ENCODE peak calls at places on chromosomes 3 and 15, in seven cellular contexts. One of them, this sample, is unnamed.

GRCh38 chr15:34647569-34648334 is 64.3 kb upstream of the GOLGA8B start:
- DNase-seq in type B pancreatic cell: no peak
- DNase-seq in Panc1: no peak
- DNase-seq in WTC11: no peak
- DNase-seq in bronchial epithelial cell: peak
- DNase-seq in MM.1S: peak
- DNase-seq in AG04450: no peak
- DNase-seq in this sample: no peak

GRCh38 chr3:115704661-115705338 is 81.5 kb downstream of the GAP43 start:
- DNase-seq in WTC11: no peak
- DNase-seq in MM.1S: no peak
- DNase-seq in type B pancreatic cell: no peak
- DNase-seq in Panc1: no peak
- DNase-seq in AG04450: no peak
- DNase-seq in bronchial epithelial cell: no peak
- DNase-seq in this sample: no peak

GRCh38 chr3:45597581-45597980 is 3.0 kb downstream of the LIMD1 start:
- DNase-seq in MM.1S: no peak
- DNase-seq in AG04450: no peak
- DNase-seq in bronchial epithelial cell: no peak
- DNase-seq in Panc1: no peak
- DNase-seq in type B pancreatic cell: no peak
- DNase-seq in WTC11: no peak
- DNase-seq in this sample: no peak

GRCh38 chr15:80076321-80077318 is 17.1 kb downstream of the ZFAND6 start:
- DNase-seq in WTC11: no peak
- DNase-seq in AG04450: no peak
- DNase-seq in type B pancreatic cell: no peak
- DNase-seq in Panc1: no peak
- DNase-seq in MM.1S: no peak
- DNase-seq in bronchial epithelial cell: no peak
- DNase-seq in this sample: no peak

GRCh38 chr3:157248590-157249425 is 88.9 kb upstream of the CCNL1 start:
- DNase-seq in WTC11: no peak
- DNase-seq in Panc1: peak
- DNase-seq in type B pancreatic cell: no peak
- DNase-seq in MM.1S: peak
- DNase-seq in bronchial epithelial cell: peak
- DNase-seq in AG04450: peak
- DNase-seq in this sample: no peak

GRCh38 chr3:71154846-71155245 is 428.7 kb downstream of the FOXP1 start:
- DNase-seq in bronchial epithelial cell: no peak
- DNase-seq in AG04450: no peak
- DNase-seq in WTC11: no peak
- DNase-seq in MM.1S: no peak
- DNase-seq in Panc1: no peak
- DNase-seq in type B pancreatic cell: no peak
- DNase-seq in this sample: no peak

GRCh38 chr3:112687214-112687613 is 46.3 kb upstream of the CCDC80 start:
- DNase-seq in AG04450: no peak
- DNase-seq in Panc1: no peak
- DNase-seq in MM.1S: no peak
- DNase-seq in WTC11: no peak
- DNase-seq in type B pancreatic cell: no peak
- DNase-seq in bronchial epithelial cell: peak
- DNase-seq in this sample: no peak

GRCh38 chr3:155101398-155101797 is 21.3 kb downstream of the MME start:
- DNase-seq in Panc1: no peak
- DNase-seq in AG04450: no peak
- DNase-seq in type B pancreatic cell: no peak
- DNase-seq in WTC11: no peak
- DNase-seq in bronchial epithelial cell: no peak
- DNase-seq in MM.1S: no peak
- DNase-seq in this sample: no peak

GRCh38 chr3:39110041-39110639 is 2.7 kb downstream of the TTC21A start:
- DNase-seq in type B pancreatic cell: no peak
- DNase-seq in WTC11: no peak
- DNase-seq in bronchial epithelial cell: no peak
- DNase-seq in Panc1: no peak
- DNase-seq in AG04450: no peak
- DNase-seq in MM.1S: no peak
- DNase-seq in this sample: no peak

GRCh38 chr3:2727566-2728318 is 382.4 kb downstream of the IL5RA start:
- DNase-seq in type B pancreatic cell: no peak
- DNase-seq in WTC11: no peak
- DNase-seq in MM.1S: no peak
- DNase-seq in bronchial epithelial cell: no peak
- DNase-seq in Panc1: no peak
- DNase-seq in AG04450: no peak
- DNase-seq in this sample: no peak

GRCh38 chr3:134298281-134298680 is 47.6 kb upstream of the RYK start:
- DNase-seq in MM.1S: no peak
- DNase-seq in AG04450: no peak
- DNase-seq in bronchial epithelial cell: no peak
- DNase-seq in Panc1: no peak
- DNase-seq in type B pancreatic cell: no peak
- DNase-seq in WTC11: no peak
- DNase-seq in this sample: no peak

GRCh38 chr3:40873934-40874699 is 325.2 kb upstream of the CTNNB1 start:
- DNase-seq in WTC11: no peak
- DNase-seq in type B pancreatic cell: no peak
- DNase-seq in bronchial epithelial cell: no peak
- DNase-seq in MM.1S: no peak
- DNase-seq in Panc1: no peak
- DNase-seq in AG04450: no peak
- DNase-seq in this sample: no peak

GRCh38 chr3:98130421-98130820 is at the start of gene OR5H1:
- DNase-seq in MM.1S: no peak
- DNase-seq in Panc1: no peak
- DNase-seq in bronchial epithelial cell: no peak
- DNase-seq in type B pancreatic cell: no peak
- DNase-seq in AG04450: no peak
- DNase-seq in WTC11: no peak
- DNase-seq in this sample: no peak

GRCh38 chr15:45147606-45148005 is 17.8 kb downstream of the DUOX1 start:
- DNase-seq in bronchial epithelial cell: no peak
- DNase-seq in Panc1: no peak
- DNase-seq in type B pancreatic cell: no peak
- DNase-seq in MM.1S: no peak
- DNase-seq in AG04450: no peak
- DNase-seq in WTC11: no peak
- DNase-seq in this sample: no peak

GRCh38 chr15:69896606-69897005 is 201.1 kb downstream of the TLE3 start:
- DNase-seq in Panc1: no peak
- DNase-seq in AG04450: no peak
- DNase-seq in bronchial epithelial cell: no peak
- DNase-seq in type B pancreatic cell: no peak
- DNase-seq in MM.1S: no peak
- DNase-seq in WTC11: no peak
- DNase-seq in this sample: no peak

GRCh38 chr3:99919694-99920093 is 102.0 kb downstream of the CMSS1 start:
- DNase-seq in Panc1: no peak
- DNase-seq in bronchial epithelial cell: no peak
- DNase-seq in WTC11: no peak
- DNase-seq in AG04450: no peak
- DNase-seq in type B pancreatic cell: no peak
- DNase-seq in MM.1S: peak
- DNase-seq in this sample: no peak

GRCh38 chr3:81336470-81336869 is 425.0 kb downstream of the GBE1 start:
- DNase-seq in Panc1: no peak
- DNase-seq in type B pancreatic cell: no peak
- DNase-seq in AG04450: no peak
- DNase-seq in WTC11: no peak
- DNase-seq in MM.1S: no peak
- DNase-seq in bronchial epithelial cell: no peak
- DNase-seq in this sample: no peak

DNA sequence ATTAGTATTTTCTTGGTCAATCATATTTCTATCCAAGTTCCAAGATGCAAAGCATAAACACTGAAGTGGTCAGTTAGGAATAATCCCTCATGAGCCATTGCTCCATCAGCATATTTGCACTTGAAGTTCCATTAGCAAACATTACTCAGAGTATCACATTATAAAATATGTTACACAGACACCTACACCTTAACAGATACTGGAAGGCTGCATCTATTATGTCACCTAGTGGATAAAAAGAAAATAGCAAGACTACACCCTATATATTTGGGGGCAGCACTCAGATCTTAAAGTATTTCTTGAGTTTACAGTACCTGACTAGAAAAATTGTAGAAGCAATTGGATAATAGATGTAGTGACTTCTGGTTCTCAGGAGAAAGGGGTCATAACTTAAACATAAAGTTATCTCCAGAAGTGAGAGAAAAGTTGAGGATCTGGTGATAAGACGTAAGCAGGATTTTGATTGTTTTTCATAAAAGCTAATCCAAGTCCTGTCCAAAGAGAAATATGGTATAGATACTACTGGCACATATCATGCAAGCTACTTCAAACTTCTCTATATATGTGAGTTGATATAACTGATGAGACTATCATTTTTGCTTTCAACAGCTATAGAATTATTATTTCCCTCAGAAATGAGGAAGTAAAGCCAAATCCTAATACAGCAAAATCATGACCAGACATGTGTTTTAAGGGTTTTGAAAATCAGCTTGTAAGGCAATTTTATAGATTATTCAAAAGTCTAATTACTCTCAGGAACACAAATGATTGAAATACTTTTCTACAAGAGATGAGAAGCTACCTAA is 422.2 kb downstream of the GBE1 start:
- DNase-seq in AG04450: no peak
- DNase-seq in MM.1S: peak
- DNase-seq in type B pancreatic cell: no peak
- DNase-seq in bronchial epithelial cell: peak
- DNase-seq in WTC11: no peak
- DNase-seq in Panc1: peak
- DNase-seq in this sample: no peak
- TF ChIP-seq CTCF in AG04450: peak
- TF ChIP-seq CTCF in MM.1S: peak
- TF ChIP-seq CTCF in type B pancreatic cell: peak
- TF ChIP-seq CTCF in bronchial epithelial cell: peak
- TF ChIP-seq CTCF in WTC11: peak
- TF ChIP-seq CTCF in Panc1: peak
- TF ChIP-seq CTCF in this sample: peak

DNA sequence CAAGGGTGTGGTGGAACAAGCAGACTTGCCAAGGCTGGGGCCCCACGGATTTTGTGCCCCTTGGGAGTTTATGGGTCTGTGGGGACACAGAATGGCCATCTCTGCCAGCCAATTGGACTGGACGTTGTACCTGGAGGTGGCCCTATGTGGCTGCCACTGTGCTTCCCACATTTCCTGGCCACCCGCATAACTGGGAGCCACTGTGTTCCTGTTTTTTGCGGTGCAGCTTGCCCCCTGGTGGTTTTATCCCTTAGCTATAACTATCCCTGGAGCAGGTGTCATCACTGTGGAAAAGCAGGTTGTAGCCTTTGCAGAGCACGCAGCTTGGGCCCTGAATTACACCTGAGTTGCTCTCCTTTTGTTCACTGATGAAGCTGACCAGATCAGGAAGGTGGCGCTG is 306.3 kb downstream of the ZPLD1 start:
- DNase-seq in WTC11: peak
- DNase-seq in MM.1S: no peak
- DNase-seq in AG04450: no peak
- DNase-seq in type B pancreatic cell: no peak
- DNase-seq in bronchial epithelial cell: peak
- DNase-seq in Panc1: no peak
- DNase-seq in this sample: no peak
- TF ChIP-seq CTCF in WTC11: peak
- TF ChIP-seq CTCF in MM.1S: no peak
- TF ChIP-seq CTCF in AG04450: no peak
- TF ChIP-seq CTCF in type B pancreatic cell: no peak
- TF ChIP-seq CTCF in bronchial epithelial cell: peak
- TF ChIP-seq CTCF in Panc1: no peak
- TF ChIP-seq CTCF in this sample: no peak

GRCh38 chr3:197490659-197491058 is 65.1 kb downstream of the BDH1 start:
- DNase-seq in MM.1S: no peak
- DNase-seq in Panc1: no peak
- DNase-seq in WTC11: no peak
- DNase-seq in type B pancreatic cell: no peak
- DNase-seq in AG04450: no peak
- DNase-seq in bronchial epithelial cell: no peak
- DNase-seq in this sample: no peak

GRCh38 chr3:197491478-197491877 is 64.3 kb downstream of the BDH1 start:
- DNase-seq in AG04450: no peak
- DNase-seq in WTC11: no peak
- DNase-seq in MM.1S: no peak
- DNase-seq in Panc1: no peak
- DNase-seq in bronchial epithelial cell: no peak
- DNase-seq in type B pancreatic cell: no peak
- DNase-seq in this sample: no peak

GRCh38 chr3:197493049-197493448 is 62.7 kb downstream of the BDH1 start:
- DNase-seq in WTC11: no peak
- DNase-seq in MM.1S: no peak
- DNase-seq in type B pancreatic cell: no peak
- DNase-seq in AG04450: no peak
- DNase-seq in Panc1: no peak
- DNase-seq in bronchial epithelial cell: no peak
- DNase-seq in this sample: no peak

GRCh38 chr3:197490098-197490497 is 65.7 kb downstream of the BDH1 start:
- DNase-seq in WTC11: no peak
- DNase-seq in type B pancreatic cell: no peak
- DNase-seq in AG04450: no peak
- DNase-seq in MM.1S: no peak
- DNase-seq in bronchial epithelial cell: peak
- DNase-seq in Panc1: no peak
- DNase-seq in this sample: no peak

DNA sequence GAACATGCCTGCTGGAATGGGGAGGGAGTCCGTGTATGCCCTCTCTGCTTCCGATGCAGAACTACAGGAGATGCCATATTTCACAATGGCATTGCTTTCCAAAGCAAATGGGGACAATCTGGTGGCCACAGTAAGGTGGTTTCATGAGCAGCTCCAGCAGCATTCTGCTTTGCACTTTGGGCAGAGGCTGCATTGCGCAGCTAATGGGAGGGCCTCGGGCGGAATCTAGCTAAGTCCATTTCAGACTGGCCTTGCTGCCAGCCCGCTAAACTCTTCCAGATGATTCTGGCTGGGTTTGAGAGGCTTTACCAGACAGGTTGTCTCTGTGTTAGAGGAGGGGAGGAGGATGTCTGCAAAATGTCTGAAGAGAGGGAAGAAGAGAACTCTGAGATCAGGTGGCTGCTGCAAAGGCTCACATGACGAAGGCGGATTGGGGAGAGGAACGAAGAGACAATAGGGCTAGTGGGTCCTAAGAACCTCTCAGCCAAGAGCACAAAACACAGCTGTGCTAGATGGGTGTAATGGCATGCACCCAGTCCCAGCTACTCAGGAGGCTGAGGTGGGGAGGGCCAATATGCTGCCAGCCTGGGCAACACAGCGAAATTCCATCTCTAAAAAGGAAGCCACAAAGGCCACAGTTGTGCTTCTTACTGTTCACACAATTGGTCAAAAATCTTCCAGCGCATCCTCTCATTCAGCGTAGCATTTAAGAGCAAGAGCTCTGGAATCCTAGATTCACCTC is 63.7 kb downstream of the BDH1 start:
- DNase-seq in Panc1: no peak
- DNase-seq in AG04450: no peak
- DNase-seq in type B pancreatic cell: no peak
- DNase-seq in bronchial epithelial cell: no peak
- DNase-seq in WTC11: no peak
- DNase-seq in MM.1S: no peak
- DNase-seq in this sample: no peak
- TF ChIP-seq CTCF in Panc1: no peak
- TF ChIP-seq CTCF in AG04450: no peak
- TF ChIP-seq CTCF in type B pancreatic cell: no peak
- TF ChIP-seq CTCF in bronchial epithelial cell: no peak
- TF ChIP-seq CTCF in WTC11: no peak
- TF ChIP-seq CTCF in MM.1S: no peak
- TF ChIP-seq CTCF in this sample: no peak

GRCh38 chr15:78540135-78540954 is at the start of gene PSMA4:
- DNase-seq in Panc1: peak
- DNase-seq in MM.1S: peak
- DNase-seq in WTC11: peak
- DNase-seq in AG04450: peak
- DNase-seq in bronchial epithelial cell: peak
- DNase-seq in type B pancreatic cell: peak
- DNase-seq in this sample: peak
- TF ChIP-seq CTCF in Panc1: no peak
- TF ChIP-seq CTCF in MM.1S: peak
- TF ChIP-seq CTCF in WTC11: no peak
- TF ChIP-seq CTCF in AG04450: peak
- TF ChIP-seq CTCF in bronchial epithelial cell: no peak
- TF ChIP-seq CTCF in type B pancreatic cell: peak
- TF ChIP-seq CTCF in this sample: peak